ENCODE peak calls at places on chromosomes 16 and 17, in six cellular contexts. V is K562, R is NT2/D1, H is HepG2, L is HCT116, Q is H1. Y is an unnamed sample.
A peak's percentile ranks its signal among the peaks of the same experiment; 100 is the strongest.

GRCh38 chr17:7561028-7561575 is 617 bp upstream of the SENP3 start:
- DNase-seq in R (no peak), Q (peak; percentile 92), V (peak; percentile 78), L (peak; percentile 71), H (peak; percentile 77), Y (peak; percentile 93)

GRCh38 chr16:74760007-74760767 is 14.4 kb downstream of the FA2H start:
- DNase-seq in L (no peak), Q (no peak), H (no peak), R (no peak), V (no peak), Y (no peak)

GRCh38 chr17:10628756-10629155 is 28.4 kb downstream of the MYH3 start:
- DNase-seq in L (no peak), R (peak; percentile 15), H (no peak), V (peak; percentile 60), Q (peak; percentile 83), Y (peak; percentile 39)

GRCh38 chr17:17070931-17071330 is 28.7 kb downstream of the MPRIP start:
- DNase-seq in Q (no peak), R (no peak), H (no peak), V (no peak), L (no peak), Y (no peak)

GRCh38 chr17:82931696-82932060 is 91.9 kb upstream of the ZNF750 start:
- DNase-seq in R (no peak), V (no peak), H (no peak), L (no peak), Q (no peak), Y (no peak)

GRCh38 chr17:55168970-55169687 is 95.6 kb upstream of the HLF start:
- DNase-seq in Q (no peak), L (no peak), R (no peak), V (no peak), H (no peak), Y (no peak)

GRCh38 chr17:82932146-82933005 is 92.6 kb upstream of the ZNF750 start:
- DNase-seq in V (no peak), L (no peak), R (no peak), H (no peak), Q (no peak), Y (no peak)

GRCh38 chr17:7551396-7551795 is 2.5 kb downstream of the TNFSF12 start:
- DNase-seq in Q (no peak), R (no peak), V (no peak), H (peak; percentile 70), L (no peak), Y (no peak)

GRCh38 chr17:72173475-72174116 is 52.8 kb downstream of the SOX9 start:
- DNase-seq in H (peak; percentile 70), Q (no peak), L (no peak), V (no peak), R (no peak), Y (no peak)

GRCh38 chr16:56266981-56267607 is 75.8 kb downstream of the GNAO1 start:
- DNase-seq in H (no peak), Q (no peak), V (no peak), R (no peak), L (no peak), Y (no peak)

GRCh38 chr16:26993988-26994387 is 72.7 kb upstream of the C16orf82 start:
- DNase-seq in V (no peak), H (no peak), L (no peak), Q (no peak), R (no peak), Y (no peak)

GRCh38 chr16:30180741-30181140 is 2.7 kb upstream of the CORO1A start:
- DNase-seq in V (no peak), R (no peak), L (no peak), Q (no peak), H (no peak), Y (no peak)

GRCh38 chr16:73228649-73229048 is 180.7 kb upstream of the ZFHX3 start:
- DNase-seq in H (no peak), L (no peak), V (no peak), R (no peak), Q (no peak), Y (no peak)

GRCh38 chr16:19694989-19695388 is 23.0 kb downstream of the KNOP1 start:
- DNase-seq in H (no peak), L (no peak), R (no peak), Q (no peak), V (no peak), Y (no peak)

GRCh38 chr16:53925011-53925410 is 221.1 kb downstream of the FTO start:
- DNase-seq in Q (no peak), R (no peak), V (no peak), H (peak; percentile 74), L (no peak), Y (no peak)

GRCh38 chr16:88453621-88454314 is 688 bp downstream of the ZFPM1 start:
- DNase-seq in R (no peak), H (no peak), L (no peak), Q (no peak), V (peak; percentile 61), Y (peak; percentile 65)

GRCh38 chr17:5508855-5509254 is 22.5 kb downstream of the MIS12 start:
- DNase-seq in R (no peak), L (no peak), V (no peak), Q (no peak), H (peak; percentile 29), Y (no peak)

GRCh38 chr17:32331243-32332040 is 10.5 kb downstream of the C17orf75 start:
- DNase-seq in V (no peak), L (no peak), Q (no peak), H (no peak), R (no peak), Y (no peak)

GRCh38 chr16:74561626-74562025 is 45.3 kb downstream of the GLG1 start:
- DNase-seq in L (no peak), H (no peak), V (no peak), Q (no peak), R (no peak), Y (no peak)

GRCh38 chr17:33381201-33381600 is 88.1 kb upstream of the ASIC2 start:
- DNase-seq in Q (no peak), R (no peak), L (no peak), V (no peak), H (no peak), Y (no peak)

GRCh38 chr16:5604770-5605169 is 507.2 kb upstream of the EEF2KMT start:
- DNase-seq in R (peak; percentile 44), V (no peak), Q (no peak), H (peak; percentile 23), L (peak; percentile 8), Y (peak; percentile 53)
- TF ChIP-seq YY1 in R (no peak), V (no peak), Q (no peak), H (no peak), L (no peak), Y (no peak)

GRCh38 chr17:57906910-57907309 is 48.3 kb downstream of the CUEDC1 start:
- DNase-seq in L (no peak), Q (no peak), V (no peak), H (peak; percentile 88), R (no peak), Y (no peak)
- TF ChIP-seq YY1 in L (no peak), Q (peak; percentile 42), V (no peak), H (no peak), R (no peak), Y (no peak)

DNA sequence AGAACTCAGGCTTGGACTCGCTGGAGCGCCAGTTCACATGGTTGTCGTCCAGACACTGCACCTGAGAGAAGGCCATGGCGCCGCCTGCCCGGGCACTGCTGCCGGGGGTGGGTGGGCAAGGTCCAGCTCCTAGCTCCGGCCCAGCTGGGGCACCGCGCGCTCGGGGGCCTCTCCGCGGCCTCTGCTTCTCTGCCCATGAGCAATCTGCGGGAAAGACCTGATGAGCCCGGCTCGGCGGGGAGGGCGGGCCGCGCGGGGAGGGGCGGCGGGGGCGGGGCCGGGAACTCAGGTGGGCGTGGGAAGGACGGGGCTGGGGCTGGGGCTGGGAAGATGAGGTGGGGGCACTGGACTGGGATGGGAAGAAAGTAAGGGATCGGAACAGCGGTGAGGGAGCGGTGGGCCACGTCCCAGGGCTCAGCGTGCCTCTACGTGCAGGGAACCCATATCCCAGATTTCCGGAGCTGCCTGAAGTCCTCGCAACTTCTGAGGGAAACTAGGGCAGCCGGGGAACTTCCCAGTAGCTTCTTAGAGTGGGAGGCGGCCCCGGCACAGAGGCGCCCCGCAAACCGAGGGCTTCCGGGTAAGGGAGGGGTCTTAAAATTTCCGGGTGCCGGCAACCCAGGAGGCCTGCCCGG is 481 bp downstream of the FAM83G start:
- DNase-seq in H (peak; percentile 50), R (no peak), Q (peak; percentile 76), V (peak; percentile 79), L (no peak), Y (peak; percentile 54)
- TF ChIP-seq YY1 in H (no peak), R (no peak), Q (no peak), V (no peak), L (no peak), Y (no peak)

GRCh38 chr16:47129755-47130435 is 13.8 kb downstream of the NETO2 start:
- DNase-seq in R (no peak), V (no peak), H (no peak), Q (no peak), L (no peak), Y (no peak)

GRCh38 chr16:47134550-47134949 is 9.2 kb downstream of the NETO2 start:
- DNase-seq in R (no peak), H (no peak), L (no peak), Q (no peak), V (no peak), Y (no peak)

GRCh38 chr16:47136101-47136820 is 7.5 kb downstream of the NETO2 start:
- DNase-seq in Q (no peak), L (peak; percentile 21), H (peak; percentile 13), V (no peak), R (no peak), Y (no peak)

GRCh38 chr16:47132310-47132709 is 11.4 kb downstream of the NETO2 start:
- DNase-seq in L (no peak), V (no peak), R (no peak), H (no peak), Q (no peak), Y (no peak)
- TF ChIP-seq YY1 in L (no peak), V (no peak), R (no peak), H (no peak), Q (no peak), Y (no peak)

DNA sequence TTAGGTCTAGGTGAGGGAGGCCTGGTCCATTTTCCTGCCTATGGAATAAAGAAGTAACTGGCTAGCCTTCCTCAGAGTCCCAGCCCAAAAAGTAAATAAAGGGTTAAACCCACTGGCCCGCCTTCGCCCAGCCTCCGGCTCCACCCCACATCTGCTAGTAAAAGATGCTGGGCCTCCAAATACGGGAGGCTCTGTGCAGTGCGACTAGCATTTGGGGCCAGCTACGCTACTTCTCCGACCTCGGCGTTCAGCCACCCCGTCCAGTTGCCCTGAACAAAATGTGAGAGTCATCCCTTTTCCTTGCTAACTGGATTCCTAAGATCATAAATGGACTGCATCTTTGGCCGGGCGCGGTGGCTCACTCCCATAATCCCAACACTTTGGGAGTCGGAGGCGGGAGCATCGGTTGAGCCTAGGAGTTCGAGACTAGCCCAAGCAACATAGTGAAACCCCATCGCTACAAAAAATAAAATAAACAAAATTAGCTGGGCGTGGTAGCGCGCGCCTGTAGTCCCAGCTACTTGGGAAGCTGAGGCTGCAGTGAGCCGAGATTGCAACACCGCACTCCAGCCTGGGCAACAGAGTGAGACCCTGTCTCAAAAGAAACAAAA is 880 bp upstream of the MPP2 start:
- DNase-seq in V (peak; percentile 70), L (peak; percentile 62), R (peak; percentile 51), H (no peak), Q (peak; percentile 80), Y (peak; percentile 86)
- TF ChIP-seq YY1 in V (no peak), L (no peak), R (no peak), H (no peak), Q (no peak), Y (no peak)

GRCh38 chr17:2777242-2777867 is 18.9 kb upstream of the RAP1GAP2 start:
- DNase-seq in H (no peak), Q (peak; percentile 73), L (no peak), V (no peak), R (no peak), Y (no peak)
- TF ChIP-seq YY1 in H (no peak), Q (no peak), L (no peak), V (no peak), R (no peak), Y (no peak)

GRCh38 chr17:20306924-20307323 is 160.4 kb downstream of the LGALS9B start:
- DNase-seq in H (no peak), V (no peak), R (no peak), L (no peak), Q (no peak), Y (no peak)
- TF ChIP-seq YY1 in H (no peak), V (no peak), R (no peak), L (no peak), Q (no peak), Y (no peak)